ENCODE peak calls at places on chromosomes 13 and 19, in nine cellular contexts. P is AG04450; J is glutamatergic neuron; Q is prostate gland; M is GM13977; L is neural crest cell; S is lower lobe of right lung; I is cardiac fibroblast; B is activated CD8-positive, alpha-beta T cell treated with anti-CD3 and anti-CD28 coated beads for 36 hours. Y is an unnamed sample.

GRCh38 chr19:54436561-54437229 is 12.3 kb upstream of the LENG8 start:
- DNase-seq in P (no peak), J (no peak), Q (no peak), M (no peak), L (no peak), S (no peak), I (no peak), B (no peak), Y (no peak)

GRCh38 chr19:4390017-4390861 is 10.1 kb downstream of the SH3GL1 start:
- DNase-seq in P (no peak), J (no peak), Q (no peak), M (no peak), L (no peak), S (peak; percentile 46), I (peak; percentile 66), B (no peak), Y (no peak)

GRCh38 chr13:110233181-110233641 is 73.7 kb downstream of the COL4A1 start:
- DNase-seq in P (peak; percentile 67), J (no peak), Q (no peak), M (no peak), L (no peak), S (no peak), I (peak; percentile 97), B (no peak), Y (no peak)

GRCh38 chr19:16285769-16286564 is 38.7 kb upstream of the KLF2 start:
- DNase-seq in P (no peak), J (no peak), Q (no peak), M (no peak), L (no peak), S (peak; percentile 53), I (no peak), B (no peak), Y (no peak)

GRCh38 chr13:72521965-72522661 is 205.3 kb downstream of the MZT1 start:
- DNase-seq in P (no peak), J (no peak), Q (no peak), M (no peak), L (no peak), S (no peak), I (no peak), B (no peak), Y (no peak)

GRCh38 chr13:39196957-39197644 is 158.8 kb downstream of the NHLRC3 start:
- DNase-seq in P (no peak), J (no peak), Q (no peak), M (peak; percentile 28), L (no peak), S (no peak), I (peak; percentile 20), B (no peak), Y (peak; percentile 35)

GRCh38 chr13:33206425-33206824 is 79.1 kb downstream of the STARD13 start:
- DNase-seq in P (no peak), J (no peak), Q (no peak), M (no peak), L (no peak), S (no peak), I (peak; percentile 67), B (no peak), Y (no peak)

GRCh38 chr19:5294403-5295160 is 46.0 kb downstream of the PTPRS start:
- DNase-seq in P (no peak), J (no peak), Q (no peak), M (no peak), L (no peak), S (no peak), I (no peak), B (no peak), Y (no peak)

GRCh38 chr19:1168877-1169791 is 4.9 kb downstream of the SBNO2 start:
- DNase-seq in P (no peak), J (no peak), Q (peak; percentile 46), M (no peak), L (no peak), S (peak; percentile 56), I (peak; percentile 76), B (no peak), Y (no peak)

GRCh38 chr19:18364826-18365528 is 21.0 kb upstream of the GDF15 start:
- DNase-seq in P (peak; percentile 97), J (no peak), Q (peak; percentile 96), M (no peak), L (no peak), S (peak; percentile 78), I (peak; percentile 99), B (peak; percentile 15), Y (no peak)

GRCh38 chr19:51637362-51637978 is 7.3 kb upstream of the SIGLEC5 start:
- DNase-seq in P (no peak), J (no peak), Q (no peak), M (no peak), L (no peak), S (no peak), I (peak; percentile 40), B (no peak), Y (no peak)

GRCh38 chr19:39768811-39769210 is 9.8 kb upstream of the LEUTX start:
- DNase-seq in P (no peak), J (no peak), Q (no peak), M (no peak), L (no peak), S (no peak), I (no peak), B (no peak), Y (no peak)

GRCh38 chr19:45716314-45717130 is 14.2 kb downstream of the FBXO46 start:
- DNase-seq in P (no peak), J (no peak), Q (peak; percentile 56), M (no peak), L (no peak), S (no peak), I (peak; percentile 38), B (peak; percentile 19), Y (no peak)

GRCh38 chr19:38317104-38317612 is 1.4 kb upstream of the YIF1B start:
- DNase-seq in P (no peak), J (no peak), Q (no peak), M (no peak), L (no peak), S (no peak), I (no peak), B (peak; percentile 47), Y (no peak)

GRCh38 chr13:50599927-50600326 is 243.6 kb downstream of the DLEU7 start:
- DNase-seq in P (no peak), J (no peak), Q (no peak), M (no peak), L (no peak), S (no peak), I (no peak), B (no peak), Y (no peak)

GRCh38 chr19:31821346-31821745 is 472.1 kb upstream of the TSHZ3 start:
- DNase-seq in P (no peak), J (no peak), Q (no peak), M (no peak), L (no peak), S (no peak), I (no peak), B (no peak), Y (no peak)

GRCh38 chr13:81171065-81171647 is 830.2 kb upstream of the SPRY2 start:
- DNase-seq in P (no peak), J (no peak), Q (no peak), M (no peak), L (no peak), S (no peak), I (peak; percentile 47), B (no peak), Y (no peak)

GRCh38 chr19:46697142-46697960 is 19.6 kb downstream of the PRKD2 start:
- DNase-seq in P (no peak), J (peak; percentile 92), Q (peak; percentile 62), M (no peak), L (peak; percentile 84), S (peak; percentile 96), I (peak; percentile 67), B (peak; percentile 48), Y (no peak)

DNA sequence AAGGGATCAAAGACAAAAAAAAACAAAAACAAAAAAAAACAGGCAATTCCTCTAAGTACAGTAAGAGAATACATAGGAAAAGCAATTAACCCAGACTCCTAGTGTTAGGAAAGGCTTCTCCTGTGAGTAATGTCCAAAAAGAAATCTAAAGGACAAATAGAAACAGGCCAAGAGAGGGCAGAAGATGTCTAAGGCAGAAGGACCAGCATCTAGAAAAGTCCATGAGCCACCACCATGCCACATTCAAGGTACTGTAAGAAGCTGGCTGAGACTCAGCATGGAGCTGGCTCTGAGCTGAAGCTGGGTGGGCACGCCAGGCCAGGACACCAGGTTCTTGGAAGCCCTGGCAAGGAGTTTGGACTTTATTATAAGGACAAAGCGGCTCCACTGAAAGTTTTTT is 118.1 kb upstream of the FRY start:
- DNase-seq in P (no peak), J (no peak), Q (no peak), M (no peak), L (no peak), S (no peak), I (peak; percentile 33), B (no peak), Y (no peak)
- TF ChIP-seq CTCF in P (peak; percentile 13), J (no peak), Q (no peak), M (no peak), L (no peak), S (no peak), I (peak; percentile 1), B (no peak), Y (no peak)

GRCh38 chr13:58960909-58961308 is 1202.8 kb downstream of the DIAPH3 start:
- DNase-seq in P (no peak), J (no peak), Q (no peak), M (peak; percentile 11), L (no peak), S (no peak), I (peak; percentile 51), B (no peak), Y (peak; percentile 11)
- TF ChIP-seq CTCF in P (peak; percentile 19), J (peak; percentile 60), Q (no peak), M (peak; percentile 25), L (peak; percentile 65), S (peak; percentile 10), I (peak; percentile 11), B (no peak), Y (no peak)

DNA sequence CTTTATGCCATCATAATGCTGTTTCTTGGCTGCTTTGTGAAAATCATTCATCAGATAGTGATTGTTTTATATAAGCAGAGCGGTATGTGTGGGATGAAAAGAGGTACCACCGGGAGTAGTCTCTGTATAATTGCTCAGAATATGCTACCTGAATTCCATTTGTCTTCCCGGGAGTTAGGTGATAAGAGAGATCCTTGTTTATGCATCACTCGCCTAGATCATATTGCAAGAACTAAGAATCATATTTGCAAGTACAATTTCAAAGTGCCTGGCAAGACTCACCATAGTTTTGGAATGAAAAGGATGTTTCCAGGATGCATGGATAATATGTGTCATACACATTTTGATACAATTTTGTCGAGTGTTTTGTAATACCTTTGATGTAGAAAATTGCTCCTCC is 1305.9 kb upstream of the SLC10A2 start:
- DNase-seq in P (no peak), J (no peak), Q (no peak), M (no peak), L (no peak), S (no peak), I (peak; percentile 4), B (no peak), Y (no peak)
- TF ChIP-seq CTCF in P (no peak), J (no peak), Q (no peak), M (no peak), L (no peak), S (no peak), I (no peak), B (no peak), Y (no peak)

DNA sequence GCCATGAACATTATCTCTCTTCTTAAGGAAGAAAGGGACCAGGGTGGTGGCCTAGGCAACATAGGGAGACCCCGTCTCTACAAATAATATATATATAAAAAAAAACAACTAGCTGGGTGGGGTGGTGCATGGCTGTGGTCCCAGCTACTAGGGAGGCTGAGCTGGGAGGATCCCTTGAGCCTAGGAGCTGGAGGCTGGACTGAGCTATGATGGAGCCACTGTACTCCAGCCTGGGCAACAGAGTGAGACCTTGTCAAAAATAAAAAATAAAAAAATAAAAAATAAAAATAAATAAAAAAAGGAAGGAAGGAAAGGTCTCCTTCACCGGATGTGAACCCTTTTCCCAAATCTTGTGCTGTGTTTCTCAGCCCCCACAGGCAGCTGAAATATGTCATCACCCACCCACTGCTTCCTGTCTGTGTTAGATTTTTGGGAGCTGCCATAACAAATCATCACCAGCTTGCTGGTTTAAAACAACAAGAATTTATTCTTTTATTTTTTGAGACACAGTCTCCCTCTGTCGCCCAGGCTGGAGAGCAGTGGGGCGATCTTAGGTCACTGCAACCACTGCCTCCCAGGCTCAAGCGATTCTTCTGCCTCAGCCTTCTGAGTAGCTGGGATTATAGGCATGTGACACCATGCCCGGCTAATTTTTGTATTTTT is 9.5 kb upstream of the TSPAN16 start:
- DNase-seq in P (peak; percentile 11), J (no peak), Q (no peak), M (no peak), L (no peak), S (no peak), I (peak; percentile 74), B (peak; percentile 10), Y (peak; percentile 31)
- TF ChIP-seq CTCF in P (peak; percentile 21), J (no peak), Q (no peak), M (peak; percentile 11), L (no peak), S (peak; percentile 47), I (peak; percentile 39), B (no peak), Y (no peak)